ENCODE peak calls at places on chromosomes 6 and 20, in four cellular contexts. Q is CD4-positive, alpha-beta memory T cell; S is heart left ventricle; F is sigmoid colon. W is an unnamed sample.

GRCh38 chr6:14189122-14189521 is 71.5 kb downstream of the CD83 start:
- DNase-seq in S (no peak), Q (no peak), F (no peak), W (no peak)

GRCh38 chr20:32960222-32960518 is 44.1 kb downstream of the SUN5 start:
- DNase-seq in F (no peak), S (no peak), Q (no peak), W (no peak)

GRCh38 chr6:36633915-36634314 is 39.8 kb downstream of the SRSF3 start:
- DNase-seq in Q (no peak), S (peak; percentile 73), F (no peak), W (peak; percentile 87)

GRCh38 chr6:38714239-38715015 is 684 bp upstream of the DNAH8 start:
- DNase-seq in S (no peak), F (no peak), Q (no peak), W (no peak)

GRCh38 chr6:143205983-143206382 is 145.3 kb downstream of the AIG1 start:
- DNase-seq in Q (no peak), F (no peak), S (no peak), W (no peak)

GRCh38 chr6:147035891-147036290 is 168.3 kb upstream of the STXBP5 start:
- DNase-seq in S (no peak), F (no peak), Q (no peak), W (no peak)

GRCh38 chr20:45969712-45970634 is 2.0 kb downstream of the ZNF335 start:
- DNase-seq in F (peak; percentile 57), Q (no peak), S (no peak), W (peak; percentile 64)

GRCh38 chr6:14874975-14875677 is 370.7 kb upstream of the JARID2 start:
- DNase-seq in S (no peak), F (no peak), Q (no peak), W (no peak)

GRCh38 chr20:61951695-61952533 is 113.8 kb downstream of the TAF4 start:
- DNase-seq in Q (no peak), F (peak; percentile 46), S (peak; percentile 25), W (no peak)

GRCh38 chr20:45833030-45833882 is at the start of gene SNX21:
- DNase-seq in S (peak; percentile 92), Q (no peak), F (peak; percentile 97), W (peak; percentile 94)

GRCh38 chr6:139863356-139863755 is 488.9 kb upstream of the CITED2 start:
- DNase-seq in F (no peak), S (no peak), Q (no peak), W (no peak)

GRCh38 chr20:48638546-48638945 is 189.3 kb downstream of the PREX1 start:
- DNase-seq in Q (no peak), S (no peak), F (no peak), W (no peak)

GRCh38 chr6:147173675-147174339 is 30.4 kb upstream of the STXBP5 start:
- DNase-seq in Q (no peak), S (no peak), F (no peak), W (no peak)

GRCh38 chr20:46811328-46812084 is 83.1 kb upstream of the EYA2 start:
- DNase-seq in F (no peak), Q (no peak), S (no peak), W (no peak)

GRCh38 chr20:33791959-33792597 is 19.1 kb upstream of the CHMP4B start:
- DNase-seq in S (no peak), Q (peak; percentile 48), F (peak; percentile 82), W (no peak)

GRCh38 chr6:166586424-166587156 is at the start of gene RAMACL:
- DNase-seq in Q (peak; percentile 64), S (no peak), F (no peak), W (no peak)

GRCh38 chr6:52594216-52594615 is 17.4 kb upstream of the TRAM2 start:
- DNase-seq in Q (no peak), F (no peak), S (no peak), W (no peak)

GRCh38 chr6:158373209-158373608 is 60.9 kb downstream of the TULP4 start:
- DNase-seq in Q (no peak), S (no peak), F (no peak), W (peak; percentile 49)

GRCh38 chr6:112155900-112156299 is 68.5 kb downstream of the FAM229B start:
- DNase-seq in Q (no peak), S (no peak), F (no peak), W (no peak)

GRCh38 chr6:105620878-105621277 is 218.0 kb upstream of the PREP start:
- DNase-seq in Q (no peak), F (no peak), S (no peak), W (no peak)

GRCh38 chr6:26500102-26500501 is at the start of gene BTN1A1:
- DNase-seq in F (no peak), S (no peak), Q (no peak), W (no peak)

GRCh38 chr6:37396571-37397185 is 36.3 kb upstream of the CMTR1 start:
- DNase-seq in F (no peak), S (no peak), Q (no peak), W (no peak)

GRCh38 chr6:131929227-131929626 is 21.9 kb downstream of the CCN2 start:
- DNase-seq in Q (no peak), S (no peak), F (no peak), W (no peak)

GRCh38 chr20:7703436-7703835 is 236.8 kb downstream of the HAO1 start:
- DNase-seq in S (no peak), Q (no peak), F (no peak), W (no peak)

GRCh38 chr6:35972471-35972985 is 51.6 kb upstream of the SRPK1 start:
- DNase-seq in F (no peak), S (no peak), Q (no peak), W (no peak)

GRCh38 chr20:38833154-38833856 is 27.8 kb downstream of the PPP1R16B start:
- DNase-seq in S (no peak), F (no peak), Q (peak; percentile 59), W (no peak)

GRCh38 chr6:101259446-101259845 is 134.1 kb upstream of the GRIK2 start:
- DNase-seq in Q (no peak), F (no peak), S (no peak), W (no peak)

GRCh38 chr20:53045941-53046340 is 73.8 kb downstream of the TSHZ2 start:
- DNase-seq in F (no peak), Q (peak; percentile 33), S (no peak), W (no peak)

GRCh38 chr6:124937645-124938044 is 24.6 kb upstream of the RNF217 start:
- DNase-seq in Q (no peak), S (no peak), F (no peak), W (no peak)

GRCh38 chr20:51377132-51377531 is 165.4 kb downstream of the NFATC2 start:
- DNase-seq in S (no peak), F (peak; percentile 30), Q (no peak), W (peak; percentile 12)

GRCh38 chr20:25239387-25240370 is 8.2 kb upstream of the PYGB start:
- DNase-seq in S (no peak), F (peak; percentile 58), Q (no peak), W (no peak)

GRCh38 chr6:137313928-137314855 is 95.0 kb upstream of the IFNGR1 start:
- DNase-seq in Q (peak; percentile 66), F (peak; percentile 83), S (peak; percentile 68), W (peak; percentile 89)

GRCh38 chr6:99348823-99349619 is 453 bp downstream of the FAXC start:
- DNase-seq in F (peak; percentile 79), Q (no peak), S (no peak), W (no peak)

GRCh38 chr20:50635676-50636600 is 55.4 kb downstream of the RIPOR3 start:
- DNase-seq in S (peak; percentile 72), Q (peak; percentile 46), F (peak; percentile 84), W (peak; percentile 87)

GRCh38 chr20:57666106-57666833 is 43.5 kb downstream of the PMEPA1 start:
- DNase-seq in S (peak; percentile 18), Q (no peak), F (no peak), W (peak; percentile 34)
- H3K4me1 ChIP-seq in S (peaks cover 3% of the 10 kb centered on the region), Q (no peaks in the 10 kb centered on the region), F (no peaks in the 10 kb centered on the region), W (no peaks in the 10 kb centered on the region)

GRCh38 chr20:911882-912600 is 4.1 kb downstream of the ANGPT4 start:
- DNase-seq in F (no peak), Q (no peak), S (no peak), W (no peak)

GRCh38 chr20:910132-910839 is 5.8 kb downstream of the ANGPT4 start:
- DNase-seq in Q (no peak), S (no peak), F (no peak), W (peak; percentile 50)

GRCh38 chr20:906703-907102 is 9.4 kb downstream of the ANGPT4 start:
- DNase-seq in S (no peak), F (no peak), Q (no peak), W (peak; percentile 70)

GRCh38 chr20:910840-911770 is 5.0 kb downstream of the ANGPT4 start:
- DNase-seq in Q (no peak), F (no peak), S (no peak), W (peak; percentile 82)

GRCh38 chr20:909641-910040 is 6.5 kb downstream of the ANGPT4 start:
- DNase-seq in S (no peak), F (no peak), Q (no peak), W (no peak)
- H3K27me3 ChIP-seq in S (no peaks in the 10 kb centered on the region), F (no peaks in the 10 kb centered on the region), Q (no peaks in the 10 kb centered on the region), W (no peaks in the 10 kb centered on the region)

GRCh38 chr20:41231850-41232249 is 85.7 kb downstream of the ZHX3 start:
- DNase-seq in Q (no peak), S (no peak), F (no peak), W (no peak)

GRCh38 chr20:41233976-41234514 is 83.5 kb downstream of the ZHX3 start:
- DNase-seq in F (no peak), Q (no peak), S (no peak), W (no peak)

GRCh38 chr20:41234546-41234945 is 83.0 kb downstream of the ZHX3 start:
- DNase-seq in F (no peak), Q (no peak), S (peak; percentile 53), W (peak; percentile 69)

GRCh38 chr20:41231136-41231535 is 86.4 kb downstream of the ZHX3 start:
- DNase-seq in S (no peak), Q (no peak), F (no peak), W (no peak)

GRCh38 chr20:41232971-41233926 is 84.3 kb downstream of the ZHX3 start:
- DNase-seq in Q (no peak), F (no peak), S (no peak), W (no peak)
- H3K4me1 ChIP-seq in Q (peaks cover 7% of the 10 kb centered on the region), F (peaks cover 46% of the 10 kb centered on the region), S (peaks cover 37% of the 10 kb centered on the region), W (no peaks in the 10 kb centered on the region)

GRCh38 chr20:64041040-64041780 is 5.2 kb downstream of the C20orf204 start:
- DNase-seq in Q (no peak), S (no peak), F (no peak), W (no peak)

GRCh38 chr20:64041781-64042771 is 6.1 kb downstream of the C20orf204 start:
- DNase-seq in F (no peak), S (no peak), Q (no peak), W (no peak)

GRCh38 chr20:64044484-64045247 is 4.8 kb downstream of the SOX18 start:
- DNase-seq in Q (no peak), S (peak; percentile 76), F (no peak), W (no peak)

GRCh38 chr20:64045346-64046011 is 4.0 kb downstream of the SOX18 start:
- DNase-seq in F (no peak), Q (no peak), S (peak; percentile 72), W (no peak)

GRCh38 chr20:64043768-64044167 is 5.7 kb downstream of the SOX18 start:
- DNase-seq in F (no peak), Q (no peak), S (no peak), W (no peak)
- H3K27me3 ChIP-seq in F (peaks cover 49% of the 10 kb centered on the region), Q (no peaks in the 10 kb centered on the region), S (peaks cover 4% of the 10 kb centered on the region), W (no peaks in the 10 kb centered on the region)

W was measured in aorta.